ENCODE peak calls at places on chromosomes 2 and 18, in ten cellular contexts. Y, J, P, D, S, F, Q, H, O and K are unnamed samples.

GRCh38 chr2:26630669-26631360 is 10.4 kb downstream of the CIB4 start:
- DNase-seq in Y (no peak), J (no peak), P (no peak), D (peak), S (no peak), F (no peak), Q (no peak), H (peak), O (no peak), K (no peak)

GRCh38 chr2:231676243-231676642 is 32.1 kb upstream of the PTMA start:
- DNase-seq in Y (no peak), J (no peak), P (no peak), D (no peak), S (no peak), F (no peak), Q (no peak), H (no peak), O (no peak), K (no peak)

GRCh38 chr2:85457877-85458316 is 39.4 kb downstream of the SH2D6 start:
- DNase-seq in Y (no peak), J (no peak), P (no peak), D (peak), S (no peak), F (no peak), Q (no peak), H (no peak), O (no peak), K (no peak)

GRCh38 chr2:157692768-157693167 is 64.1 kb upstream of the ACVR1C start:
- DNase-seq in Y (no peak), J (no peak), P (no peak), D (peak), S (peak), F (no peak), Q (peak), H (no peak), O (no peak), K (no peak)

GRCh38 chr2:2582998-2583545 is 252.0 kb upstream of the MYT1L start:
- DNase-seq in Y (no peak), J (no peak), P (no peak), D (no peak), S (no peak), F (no peak), Q (no peak), H (no peak), O (no peak), K (no peak)

GRCh38 chr2:129761569-129762021 is 217.9 kb upstream of the RAB6C start:
- DNase-seq in Y (no peak), J (no peak), P (no peak), D (no peak), S (no peak), F (no peak), Q (no peak), H (no peak), O (no peak), K (no peak)

GRCh38 chr2:226618875-226619605 is 180.6 kb downstream of the IRS1 start:
- DNase-seq in Y (no peak), J (no peak), P (no peak), D (peak), S (no peak), F (no peak), Q (no peak), H (no peak), O (peak), K (no peak)

GRCh38 chr2:198873771-198874501 is 583.8 kb downstream of the SATB2 start:
- DNase-seq in Y (no peak), J (no peak), P (no peak), D (no peak), S (peak), F (no peak), Q (peak), H (no peak), O (no peak), K (no peak)

GRCh38 chr18:59918320-59918755 is 18.5 kb downstream of the PMAIP1 start:
- DNase-seq in Y (peak), J (no peak), P (peak), D (peak), S (peak), F (no peak), Q (no peak), H (peak), O (no peak), K (peak)

DNA sequence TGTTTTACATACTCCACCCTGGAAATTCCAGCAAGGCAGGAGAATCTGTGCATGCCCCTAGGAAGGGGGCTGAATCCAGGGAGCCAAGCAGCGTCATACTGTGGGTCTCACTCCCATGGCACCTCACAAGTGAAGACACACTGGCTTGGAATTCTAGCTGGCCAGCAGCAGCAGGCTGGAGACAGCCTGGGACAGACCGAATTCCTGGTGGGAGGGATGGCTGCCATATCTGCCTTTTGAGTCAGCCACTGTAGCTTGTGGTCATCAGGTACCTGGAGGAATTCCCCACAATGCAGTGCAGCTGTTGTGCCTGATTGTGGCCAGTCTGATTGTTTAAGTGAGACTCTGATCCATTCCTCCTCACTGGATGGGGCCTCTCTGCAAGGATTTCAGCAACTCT is 1817.3 kb downstream of the SUCLG1 start:
- DNase-seq in Y (no peak), J (no peak), P (no peak), D (peak), S (no peak), F (no peak), Q (no peak), H (no peak), O (no peak), K (no peak)
- TF ChIP-seq CTCF in Y (no peak), J (no peak), P (no peak), D (no peak), S (no peak), F (no peak), Q (no peak), H (no peak), O (no peak), K (no peak)

DNA sequence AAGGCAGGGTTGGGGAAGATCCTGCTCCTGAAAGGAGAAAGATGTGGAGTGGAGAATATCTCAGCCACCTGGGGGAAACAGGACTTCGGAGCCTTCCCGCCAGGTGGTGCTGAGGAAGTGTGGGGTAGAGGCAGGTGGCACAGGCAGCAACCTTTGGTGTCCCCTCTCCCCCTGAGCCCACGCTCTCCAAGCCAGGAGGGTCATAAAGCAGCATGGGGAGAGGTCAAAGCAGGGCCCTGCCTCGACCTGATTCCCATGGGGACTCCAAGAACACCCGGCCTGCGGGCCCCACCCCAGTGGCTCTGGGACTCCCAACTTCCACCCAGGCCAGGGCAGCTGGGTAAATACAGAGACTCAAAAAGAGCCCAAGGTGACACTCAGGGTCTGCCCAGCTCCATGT is 54.3 kb upstream of the SLC66A3 start:
- DNase-seq in Y (no peak), J (no peak), P (no peak), D (no peak), S (no peak), F (no peak), Q (no peak), H (no peak), O (no peak), K (no peak)
- TF ChIP-seq CTCF in Y (no peak), J (no peak), P (no peak), D (no peak), S (no peak), F (no peak), Q (no peak), H (no peak), O (no peak), K (no peak)

GRCh38 chr18:7980136-7980535 is 413.0 kb downstream of the PTPRM start:
- DNase-seq in Y (no peak), J (no peak), P (no peak), D (peak), S (no peak), F (no peak), Q (no peak), H (no peak), O (no peak), K (no peak)
- TF ChIP-seq CTCF in Y (no peak), J (peak), P (no peak), D (no peak), S (peak), F (no peak), Q (no peak), H (peak), O (no peak), K (no peak)

GRCh38 chr2:179898873-179899272 is 37.5 kb upstream of the ZNF385B start:
- DNase-seq in Y (peak), J (peak), P (no peak), D (peak), S (peak), F (no peak), Q (no peak), H (no peak), O (no peak), K (no peak)
- TF ChIP-seq CTCF in Y (peak), J (peak), P (no peak), D (peak), S (peak), F (no peak), Q (peak), H (peak), O (peak), K (no peak)

DNA sequence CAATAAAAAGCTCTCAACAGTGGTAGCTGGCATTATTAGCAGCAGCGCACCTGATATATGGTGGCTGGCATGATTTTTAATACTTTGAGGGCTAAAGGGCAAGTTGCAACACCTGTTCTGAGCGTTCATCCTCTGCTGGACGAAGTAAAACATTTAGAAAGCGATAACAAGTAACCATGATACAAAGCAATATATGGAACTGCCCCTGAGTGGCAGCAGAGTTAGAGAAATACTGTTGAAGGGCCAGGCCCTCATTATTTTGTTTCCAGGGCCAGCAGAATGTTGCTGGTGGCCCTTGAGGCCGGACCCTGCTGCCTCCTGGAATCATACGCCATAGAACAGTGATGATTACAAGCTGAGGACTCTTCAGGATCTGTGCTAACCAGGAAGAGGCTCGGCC is 47.8 kb downstream of the ARHGEF4 start:
- DNase-seq in Y (no peak), J (no peak), P (no peak), D (no peak), S (no peak), F (no peak), Q (no peak), H (no peak), O (no peak), K (no peak)
- TF ChIP-seq CTCF in Y (no peak), J (no peak), P (no peak), D (peak), S (no peak), F (no peak), Q (no peak), H (no peak), O (no peak), K (no peak)

DNA sequence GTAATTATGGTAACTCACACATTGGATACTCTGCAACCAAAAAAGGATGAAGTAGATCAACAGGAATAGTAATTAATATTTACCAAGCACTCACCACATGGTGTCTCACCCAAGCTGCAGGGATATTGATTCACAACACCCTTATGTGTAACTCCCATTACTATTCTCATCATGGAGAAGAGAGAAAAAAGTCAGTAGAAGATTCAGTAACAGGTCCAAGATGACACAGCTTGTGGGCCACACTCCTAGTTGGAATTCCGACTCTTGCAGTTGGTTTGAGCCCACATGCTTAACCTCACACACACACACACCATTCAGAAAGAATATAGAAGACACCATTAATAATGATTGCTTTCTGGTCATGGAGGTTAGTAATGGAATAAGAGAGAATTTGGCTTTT is 1.7 kb upstream of the MLPH start:
- DNase-seq in Y (no peak), J (no peak), P (no peak), D (no peak), S (no peak), F (no peak), Q (no peak), H (no peak), O (no peak), K (no peak)
- TF ChIP-seq CTCF in Y (no peak), J (no peak), P (no peak), D (no peak), S (no peak), F (no peak), Q (no peak), H (no peak), O (no peak), K (no peak)

GRCh38 chr2:28600176-28600575 is 104.3 kb downstream of the PLB1 start:
- DNase-seq in Y (no peak), J (no peak), P (no peak), D (no peak), S (no peak), F (no peak), Q (no peak), H (no peak), O (no peak), K (no peak)
- TF ChIP-seq CTCF in Y (no peak), J (no peak), P (no peak), D (no peak), S (no peak), F (no peak), Q (no peak), H (no peak), O (no peak), K (no peak)

DNA sequence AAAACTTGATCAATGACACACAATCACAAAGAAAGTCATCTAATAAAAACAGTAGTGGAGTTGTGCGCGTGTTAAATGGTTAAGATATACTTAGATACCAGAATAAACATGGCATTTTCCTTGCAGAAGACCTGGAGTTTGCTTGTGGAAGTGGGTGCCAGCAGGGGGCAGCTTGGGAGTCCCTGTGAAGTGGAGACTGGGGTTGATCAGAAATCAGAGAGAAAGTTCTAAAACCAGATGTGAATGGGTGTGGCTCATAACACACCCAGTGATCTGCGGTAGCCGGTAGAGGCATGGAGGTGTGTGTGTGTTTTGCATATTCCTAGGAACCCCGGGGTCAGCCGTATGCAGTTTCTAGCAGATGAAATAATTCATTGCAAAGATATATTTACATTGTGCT is 300.1 kb upstream of the TRIB2 start:
- DNase-seq in Y (peak), J (no peak), P (peak), D (peak), S (no peak), F (peak), Q (peak), H (peak), O (peak), K (peak)
- TF ChIP-seq CTCF in Y (peak), J (peak), P (peak), D (peak), S (peak), F (peak), Q (peak), H (peak), O (peak), K (no peak)

GRCh38 chr18:26818461-26818860 is 47.0 kb downstream of the AQP4 start:
- DNase-seq in Y (no peak), J (no peak), P (no peak), D (no peak), S (no peak), F (no peak), Q (no peak), H (no peak), O (no peak), K (no peak)

GRCh38 chr18:26812462-26812861 is 53.0 kb downstream of the AQP4 start:
- DNase-seq in Y (no peak), J (no peak), P (no peak), D (no peak), S (no peak), F (no peak), Q (no peak), H (no peak), O (no peak), K (no peak)

DNA sequence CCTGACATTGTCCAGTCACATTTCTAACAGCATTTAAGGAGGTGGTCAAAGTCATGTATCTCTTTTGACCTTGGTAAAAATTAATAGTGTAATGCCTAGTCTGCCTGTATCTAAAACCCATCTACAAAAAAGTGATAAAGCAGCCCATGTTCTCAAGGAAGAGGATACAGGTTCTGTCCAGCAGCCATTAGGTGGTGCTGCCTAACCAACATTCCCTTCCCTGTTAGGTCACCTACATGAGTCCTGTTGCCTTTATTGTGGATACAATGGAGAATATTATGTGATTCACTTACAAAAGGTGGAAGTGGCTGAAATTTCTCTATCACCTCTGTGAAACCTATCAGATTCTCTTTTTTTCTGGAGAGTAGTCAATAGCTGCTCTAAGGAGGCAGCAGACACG is 52.5 kb downstream of the AQP4 start:
- DNase-seq in Y (peak), J (no peak), P (no peak), D (peak), S (peak), F (peak), Q (no peak), H (no peak), O (no peak), K (no peak)
- TF ChIP-seq CTCF in Y (peak), J (peak), P (peak), D (peak), S (peak), F (peak), Q (no peak), H (peak), O (no peak), K (no peak)